ENCODE peak calls at places on chromosomes 11 and 22, in seven cellular contexts. B, E, H, P, Y, Q and W are unnamed samples.

GRCh38 chr11:1161410-1162152 is 3.8 kb downstream of the MUC5AC start:
- DNase-seq in H (no peak), Q (no peak), Y (no peak), B (no peak), E (peak), P (no peak), W (no peak)

GRCh38 chr11:74278721-74279148 is 32.7 kb downstream of the P4HA3 start:
- DNase-seq in Q (no peak), Y (no peak), P (no peak), B (no peak), E (no peak), H (no peak), W (peak)

GRCh38 chr11:30348035-30348434 is 25.1 kb downstream of the ARL14EP start:
- DNase-seq in Y (no peak), B (no peak), Q (no peak), H (no peak), P (no peak), E (no peak), W (no peak)

GRCh38 chr11:15975742-15976141 is 380.6 kb downstream of the SOX6 start:
- DNase-seq in Y (no peak), P (no peak), Q (no peak), B (no peak), H (no peak), E (no peak), W (no peak)

GRCh38 chr22:29765905-29766631 is 739 bp downstream of the ZMAT5 start:
- DNase-seq in B (no peak), Q (peak), P (no peak), H (no peak), Y (peak), E (peak), W (no peak)

GRCh38 chr11:128757235-128757711 is 63.4 kb downstream of the FLI1 start:
- DNase-seq in B (peak), P (no peak), Q (peak), Y (no peak), H (peak), E (no peak), W (no peak)

GRCh38 chr11:132347156-132348090 is 977.0 kb downstream of the NTM start:
- DNase-seq in Y (no peak), E (no peak), P (no peak), B (no peak), H (no peak), Q (no peak), W (no peak)

GRCh38 chr22:19902245-19902699 is 39.3 kb upstream of the COMT start:
- DNase-seq in P (no peak), Y (peak), E (no peak), H (no peak), B (no peak), Q (no peak), W (no peak)

GRCh38 chr11:78432058-78432515 is 14.5 kb upstream of the GAB2 start:
- DNase-seq in E (no peak), H (no peak), B (no peak), P (no peak), Q (no peak), Y (no peak), W (no peak)

GRCh38 chr11:26228778-26229177 is 103.2 kb upstream of the ANO3 start:
- DNase-seq in Y (no peak), H (no peak), Q (no peak), E (no peak), P (no peak), B (no peak), W (no peak)

GRCh38 chr11:73578786-73579185 is 19.1 kb downstream of the FAM168A start:
- DNase-seq in H (no peak), Q (no peak), E (no peak), B (peak), P (no peak), Y (peak), W (no peak)

GRCh38 chr11:61834278-61835004 is 6.3 kb downstream of the FADS2 start:
- DNase-seq in Q (peak), B (peak), H (no peak), Y (no peak), E (peak), P (peak), W (no peak)

GRCh38 chr11:8287297-8288070 is 23.8 kb upstream of the LMO1 start:
- DNase-seq in H (no peak), Y (no peak), P (peak), Q (no peak), E (no peak), B (no peak), W (no peak)

GRCh38 chr11:36347384-36347906 is 51.4 kb downstream of the PRR5L start:
- DNase-seq in E (no peak), H (no peak), B (no peak), Q (no peak), P (no peak), Y (no peak), W (no peak)

GRCh38 chr22:46963672-46964545 is 201.5 kb downstream of the TBC1D22A start:
- DNase-seq in Y (no peak), Q (no peak), H (no peak), B (no peak), E (no peak), P (no peak), W (no peak)

GRCh38 chr22:22576244-22576988 is 17.4 kb upstream of the PRAME start:
- DNase-seq in Y (peak), H (peak), P (peak), E (peak), B (no peak), Q (peak), W (no peak)

GRCh38 chr11:89458646-89459045 is 32.5 kb downstream of the NOX4 start:
- DNase-seq in Y (no peak), Q (no peak), B (no peak), H (no peak), P (no peak), E (no peak), W (no peak)

GRCh38 chr22:50169774-50170341 is 673 bp upstream of the PANX2 start:
- DNase-seq in H (no peak), Y (no peak), P (no peak), Q (peak), E (peak), B (no peak), W (no peak)

DNA sequence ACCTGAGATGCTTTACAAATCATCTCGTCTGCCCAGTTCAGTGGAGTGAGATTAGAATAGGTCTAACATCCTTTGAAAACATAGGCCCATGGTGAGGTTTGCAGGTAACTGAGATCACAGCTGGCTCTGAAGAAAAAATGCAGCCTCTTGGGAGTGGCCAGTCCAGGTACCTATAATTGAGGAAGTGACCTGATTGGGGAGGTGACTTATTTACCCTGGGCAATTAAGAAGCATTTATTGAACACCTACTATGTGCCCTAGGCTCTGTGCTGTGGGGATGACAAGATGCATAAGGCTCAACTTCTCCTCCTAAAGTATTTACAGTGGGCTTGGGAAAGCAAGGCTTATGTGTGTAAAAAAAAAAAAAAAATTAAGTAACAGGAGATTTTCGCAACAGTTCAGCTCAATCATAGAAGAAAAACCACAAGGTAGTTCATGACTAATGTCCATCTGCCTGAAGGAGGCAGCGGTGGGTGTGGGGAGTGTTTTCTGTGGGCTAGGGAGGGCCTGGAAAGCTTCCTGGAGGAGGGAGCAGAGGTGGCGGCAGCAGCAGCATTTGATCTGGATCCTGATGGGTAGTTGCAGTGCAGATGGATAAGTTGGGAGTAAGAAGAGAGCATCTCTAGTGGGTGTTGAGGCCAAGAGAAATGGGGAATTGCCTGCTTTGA is 16.1 kb downstream of the MICAL2 start:
- DNase-seq in E (no peak), B (no peak), Q (peak), P (no peak), H (no peak), Y (no peak), W (no peak)
- H3K4me3 ChIP-seq in E (no peak), B (no peak), Q (no peak), P (no peak), H (no peak), Y (no peak), W (no peak)

GRCh38 chr22:31327786-31328544 is 18.2 kb downstream of the PATZ1 start:
- DNase-seq in Y (no peak), Q (no peak), H (no peak), E (no peak), B (no peak), P (no peak), W (no peak)
- TF ChIP-seq SIN3A in Y (no peak), Q (no peak), H (no peak), E (no peak), B (no peak), P (no peak), W (no peak)

GRCh38 chr11:22860241-22860640 is at the start of gene CCDC179:
- DNase-seq in B (no peak), E (no peak), P (no peak), Q (no peak), H (no peak), Y (no peak), W (no peak)

GRCh38 chr11:22859756-22860155 is 518 bp downstream of the CCDC179 start:
- DNase-seq in B (no peak), H (no peak), E (no peak), Y (no peak), P (no peak), Q (no peak), W (no peak)
- H3K4me3 ChIP-seq in B (no peak), H (no peak), E (no peak), Y (no peak), P (no peak), Q (no peak), W (no peak)

DNA sequence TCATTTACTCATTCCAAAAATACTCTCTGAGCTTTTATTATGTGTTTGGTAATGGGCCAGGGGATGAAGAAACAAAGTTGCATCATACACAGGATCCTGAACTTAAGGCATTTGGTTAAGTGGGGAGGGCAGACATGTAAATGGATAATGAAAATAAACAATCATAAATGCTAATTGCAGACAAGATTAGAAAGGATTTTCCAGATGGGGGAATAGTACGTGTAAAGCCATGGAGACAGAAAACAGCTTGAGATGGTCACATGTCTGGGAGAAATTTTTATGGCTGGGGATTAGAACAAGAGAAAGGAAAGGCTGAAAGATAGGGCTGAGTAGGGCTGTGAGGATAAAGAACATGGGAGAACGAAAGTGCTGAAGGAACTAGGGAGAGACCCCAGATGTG is 534.3 kb upstream of the LARGE1 start:
- DNase-seq in H (no peak), P (no peak), E (no peak), Q (no peak), Y (no peak), B (no peak), W (no peak)
- TF ChIP-seq SIN3A in H (no peak), P (no peak), E (no peak), Q (no peak), Y (no peak), B (no peak), W (no peak)

GRCh38 chr11:112175596-112175947 is 260 bp downstream of the BCO2 start:
- DNase-seq in B (no peak), Q (no peak), E (no peak), Y (no peak), P (no peak), H (no peak), W (no peak)

GRCh38 chr11:112172362-112172994 is 2.8 kb upstream of the BCO2 start:
- DNase-seq in H (no peak), Q (no peak), E (no peak), P (no peak), B (no peak), Y (no peak), W (no peak)

GRCh38 chr11:112173152-112173551 is 2.2 kb upstream of the BCO2 start:
- DNase-seq in H (no peak), Q (no peak), B (no peak), E (no peak), P (no peak), Y (no peak), W (no peak)

GRCh38 chr11:112176077-112176476 is 765 bp downstream of the BCO2 start:
- DNase-seq in B (no peak), H (no peak), P (no peak), Q (no peak), E (peak), Y (no peak), W (no peak)

DNA sequence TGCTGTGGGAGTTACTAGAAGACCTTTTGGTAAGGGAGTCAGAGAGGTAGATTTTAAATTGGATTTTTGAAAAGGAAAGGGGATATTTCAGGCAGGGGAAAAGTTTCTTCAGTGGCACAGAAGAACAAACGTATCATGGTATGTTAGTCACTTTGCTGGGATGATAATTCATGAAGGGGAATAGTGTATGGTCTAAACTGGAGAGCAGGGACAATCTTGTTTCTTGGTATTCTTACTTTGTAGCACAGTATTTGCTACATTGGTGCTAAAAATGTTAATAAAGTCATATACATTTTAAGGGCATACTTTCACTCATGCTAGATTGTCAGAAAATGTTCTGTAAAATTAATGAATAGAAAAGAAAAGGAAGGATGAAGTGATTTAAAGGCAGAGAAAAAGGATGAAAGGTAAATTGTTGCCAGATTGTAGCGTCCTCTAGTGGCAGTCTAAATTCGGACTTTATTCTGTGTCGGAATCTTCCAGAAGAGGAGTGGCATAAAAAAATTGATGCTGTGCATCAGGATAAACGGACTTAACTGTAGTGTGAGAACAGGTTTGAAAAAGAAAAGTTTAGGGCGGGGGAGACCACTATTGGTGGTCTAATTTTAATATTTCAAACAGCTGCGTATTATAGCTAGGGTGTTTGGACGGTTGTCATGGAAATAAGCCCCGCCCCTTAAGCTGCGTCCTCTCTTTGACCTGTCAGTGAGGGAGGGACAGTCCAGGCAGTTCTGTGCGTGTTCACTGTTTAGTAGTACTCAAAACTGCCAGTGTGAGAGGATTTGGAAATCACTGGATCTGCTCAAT is at the start of gene BCO2:
- DNase-seq in P (peak), B (no peak), H (peak), E (peak), Y (peak), Q (peak), W (peak)
- H3K4me3 ChIP-seq in P (no peak), B (no peak), H (peak), E (peak), Y (no peak), Q (no peak), W (peak)

GRCh38 chr11:27294654-27295053 is 68.4 kb downstream of the CCDC34 start:
- DNase-seq in B (no peak), E (no peak), P (no peak), Y (no peak), Q (no peak), H (no peak), W (no peak)
- TF ChIP-seq SIN3A in B (no peak), E (no peak), P (no peak), Y (no peak), Q (no peak), H (no peak), W (no peak)